ENCODE peak calls at places on chromosome 1, in nine cellular contexts. One of them, this sample, is unnamed.

GRCh38 chr1:83493633-83494032 is 505.3 kb downstream of the TTLL7 start:
- DNase-seq in naive thymus-derived CD8-positive, alpha-beta T cell: no peak
- DNase-seq in activated T-helper 1 cell treated with anti-CD3 and anti-CD28 coated beads, Interleukin-12 subunit alpha, Interleukin-12 subunit beta, Interleukin-2, Interleukin-4 antibody, amounts not matched to agents 30 ng/mL and 10 ng/mL and 1 ng/mL, durations not matched to agents 14 hours and 24 hours and 36 hours: no peak
- DNase-seq in HFF-Myc: no peak
- DNase-seq in progenitor cell of endocrine pancreas: no peak
- DNase-seq in type B pancreatic cell: no peak
- DNase-seq in spleen: no peak
- DNase-seq in G401: no peak
- DNase-seq in AG08396: no peak
- DNase-seq in this sample: no peak

GRCh38 chr1:13782634-13782995 is 82.6 kb downstream of the PRDM2 start:
- DNase-seq in activated T-helper 1 cell treated with anti-CD3 and anti-CD28 coated beads, Interleukin-12 subunit alpha, Interleukin-12 subunit beta, Interleukin-2, Interleukin-4 antibody, amounts not matched to agents 30 ng/mL and 10 ng/mL and 1 ng/mL, durations not matched to agents 14 hours and 24 hours and 36 hours: no peak
- DNase-seq in spleen: no peak
- DNase-seq in naive thymus-derived CD8-positive, alpha-beta T cell: no peak
- DNase-seq in G401: no peak
- DNase-seq in progenitor cell of endocrine pancreas: no peak
- DNase-seq in AG08396: no peak
- DNase-seq in type B pancreatic cell: no peak
- DNase-seq in HFF-Myc: no peak
- DNase-seq in this sample: no peak

GRCh38 chr1:170660281-170660713 is 3.6 kb upstream of the PRRX1 start:
- DNase-seq in HFF-Myc: no peak
- DNase-seq in spleen: no peak
- DNase-seq in type B pancreatic cell: no peak
- DNase-seq in naive thymus-derived CD8-positive, alpha-beta T cell: no peak
- DNase-seq in AG08396: no peak
- DNase-seq in progenitor cell of endocrine pancreas: no peak
- DNase-seq in activated T-helper 1 cell treated with anti-CD3 and anti-CD28 coated beads, Interleukin-12 subunit alpha, Interleukin-12 subunit beta, Interleukin-2, Interleukin-4 antibody, amounts not matched to agents 30 ng/mL and 10 ng/mL and 1 ng/mL, durations not matched to agents 14 hours and 24 hours and 36 hours: no peak
- DNase-seq in G401: no peak
- DNase-seq in this sample: no peak

GRCh38 chr1:183234660-183235476 is 48.8 kb downstream of the LAMC2 start:
- DNase-seq in activated T-helper 1 cell treated with anti-CD3 and anti-CD28 coated beads, Interleukin-12 subunit alpha, Interleukin-12 subunit beta, Interleukin-2, Interleukin-4 antibody, amounts not matched to agents 30 ng/mL and 10 ng/mL and 1 ng/mL, durations not matched to agents 14 hours and 24 hours and 36 hours: no peak
- DNase-seq in type B pancreatic cell: no peak
- DNase-seq in progenitor cell of endocrine pancreas: no peak
- DNase-seq in G401: peak
- DNase-seq in naive thymus-derived CD8-positive, alpha-beta T cell: no peak
- DNase-seq in AG08396: peak
- DNase-seq in spleen: no peak
- DNase-seq in HFF-Myc: peak
- DNase-seq in this sample: no peak

GRCh38 chr1:168438626-168439025 is 105.2 kb downstream of the XCL2 start:
- DNase-seq in naive thymus-derived CD8-positive, alpha-beta T cell: no peak
- DNase-seq in progenitor cell of endocrine pancreas: no peak
- DNase-seq in HFF-Myc: no peak
- DNase-seq in G401: no peak
- DNase-seq in spleen: no peak
- DNase-seq in activated T-helper 1 cell treated with anti-CD3 and anti-CD28 coated beads, Interleukin-12 subunit alpha, Interleukin-12 subunit beta, Interleukin-2, Interleukin-4 antibody, amounts not matched to agents 30 ng/mL and 10 ng/mL and 1 ng/mL, durations not matched to agents 14 hours and 24 hours and 36 hours: no peak
- DNase-seq in type B pancreatic cell: no peak
- DNase-seq in AG08396: no peak
- DNase-seq in this sample: no peak

GRCh38 chr1:218357211-218357892 is 12.2 kb downstream of the TGFB2 start:
- DNase-seq in HFF-Myc: no peak
- DNase-seq in G401: no peak
- DNase-seq in AG08396: no peak
- DNase-seq in type B pancreatic cell: no peak
- DNase-seq in spleen: no peak
- DNase-seq in activated T-helper 1 cell treated with anti-CD3 and anti-CD28 coated beads, Interleukin-12 subunit alpha, Interleukin-12 subunit beta, Interleukin-2, Interleukin-4 antibody, amounts not matched to agents 30 ng/mL and 10 ng/mL and 1 ng/mL, durations not matched to agents 14 hours and 24 hours and 36 hours: no peak
- DNase-seq in progenitor cell of endocrine pancreas: no peak
- DNase-seq in naive thymus-derived CD8-positive, alpha-beta T cell: no peak
- DNase-seq in this sample: no peak

GRCh38 chr1:87715052-87715451 is 386.4 kb downstream of the LMO4 start:
- DNase-seq in type B pancreatic cell: no peak
- DNase-seq in spleen: no peak
- DNase-seq in naive thymus-derived CD8-positive, alpha-beta T cell: no peak
- DNase-seq in AG08396: no peak
- DNase-seq in G401: no peak
- DNase-seq in progenitor cell of endocrine pancreas: no peak
- DNase-seq in activated T-helper 1 cell treated with anti-CD3 and anti-CD28 coated beads, Interleukin-12 subunit alpha, Interleukin-12 subunit beta, Interleukin-2, Interleukin-4 antibody, amounts not matched to agents 30 ng/mL and 10 ng/mL and 1 ng/mL, durations not matched to agents 14 hours and 24 hours and 36 hours: no peak
- DNase-seq in HFF-Myc: no peak
- DNase-seq in this sample: no peak

GRCh38 chr1:36211307-36211706 is 12.9 kb upstream of the THRAP3 start:
- DNase-seq in activated T-helper 1 cell treated with anti-CD3 and anti-CD28 coated beads, Interleukin-12 subunit alpha, Interleukin-12 subunit beta, Interleukin-2, Interleukin-4 antibody, amounts not matched to agents 30 ng/mL and 10 ng/mL and 1 ng/mL, durations not matched to agents 14 hours and 24 hours and 36 hours: no peak
- DNase-seq in type B pancreatic cell: no peak
- DNase-seq in AG08396: no peak
- DNase-seq in naive thymus-derived CD8-positive, alpha-beta T cell: no peak
- DNase-seq in spleen: no peak
- DNase-seq in HFF-Myc: no peak
- DNase-seq in G401: no peak
- DNase-seq in progenitor cell of endocrine pancreas: no peak
- DNase-seq in this sample: no peak

GRCh38 chr1:219317762-219318353 is 144.2 kb downstream of the LYPLAL1 start:
- DNase-seq in naive thymus-derived CD8-positive, alpha-beta T cell: no peak
- DNase-seq in AG08396: no peak
- DNase-seq in spleen: no peak
- DNase-seq in activated T-helper 1 cell treated with anti-CD3 and anti-CD28 coated beads, Interleukin-12 subunit alpha, Interleukin-12 subunit beta, Interleukin-2, Interleukin-4 antibody, amounts not matched to agents 30 ng/mL and 10 ng/mL and 1 ng/mL, durations not matched to agents 14 hours and 24 hours and 36 hours: no peak
- DNase-seq in type B pancreatic cell: no peak
- DNase-seq in progenitor cell of endocrine pancreas: no peak
- DNase-seq in HFF-Myc: no peak
- DNase-seq in G401: no peak
- DNase-seq in this sample: no peak

GRCh38 chr1:43688594-43689000 is 18.7 kb upstream of the ST3GAL3 start:
- DNase-seq in spleen: no peak
- DNase-seq in HFF-Myc: peak
- DNase-seq in naive thymus-derived CD8-positive, alpha-beta T cell: no peak
- DNase-seq in G401: no peak
- DNase-seq in progenitor cell of endocrine pancreas: no peak
- DNase-seq in activated T-helper 1 cell treated with anti-CD3 and anti-CD28 coated beads, Interleukin-12 subunit alpha, Interleukin-12 subunit beta, Interleukin-2, Interleukin-4 antibody, amounts not matched to agents 30 ng/mL and 10 ng/mL and 1 ng/mL, durations not matched to agents 14 hours and 24 hours and 36 hours: no peak
- DNase-seq in type B pancreatic cell: no peak
- DNase-seq in AG08396: peak
- DNase-seq in this sample: no peak

GRCh38 chr1:64701886-64702285 is 43.0 kb upstream of the RAVER2 start:
- DNase-seq in progenitor cell of endocrine pancreas: no peak
- DNase-seq in G401: no peak
- DNase-seq in spleen: no peak
- DNase-seq in activated T-helper 1 cell treated with anti-CD3 and anti-CD28 coated beads, Interleukin-12 subunit alpha, Interleukin-12 subunit beta, Interleukin-2, Interleukin-4 antibody, amounts not matched to agents 30 ng/mL and 10 ng/mL and 1 ng/mL, durations not matched to agents 14 hours and 24 hours and 36 hours: no peak
- DNase-seq in type B pancreatic cell: no peak
- DNase-seq in naive thymus-derived CD8-positive, alpha-beta T cell: no peak
- DNase-seq in HFF-Myc: no peak
- DNase-seq in AG08396: no peak
- DNase-seq in this sample: no peak

GRCh38 chr1:154407021-154407865 is 2.1 kb downstream of the IL6R start:
- DNase-seq in activated T-helper 1 cell treated with anti-CD3 and anti-CD28 coated beads, Interleukin-12 subunit alpha, Interleukin-12 subunit beta, Interleukin-2, Interleukin-4 antibody, amounts not matched to agents 30 ng/mL and 10 ng/mL and 1 ng/mL, durations not matched to agents 14 hours and 24 hours and 36 hours: peak
- DNase-seq in spleen: no peak
- DNase-seq in progenitor cell of endocrine pancreas: no peak
- DNase-seq in AG08396: no peak
- DNase-seq in G401: no peak
- DNase-seq in type B pancreatic cell: no peak
- DNase-seq in naive thymus-derived CD8-positive, alpha-beta T cell: no peak
- DNase-seq in HFF-Myc: no peak
- DNase-seq in this sample: no peak

GRCh38 chr1:163071381-163072255 is 2.5 kb downstream of the RGS4 start:
- DNase-seq in type B pancreatic cell: no peak
- DNase-seq in progenitor cell of endocrine pancreas: peak
- DNase-seq in G401: peak
- DNase-seq in spleen: no peak
- DNase-seq in activated T-helper 1 cell treated with anti-CD3 and anti-CD28 coated beads, Interleukin-12 subunit alpha, Interleukin-12 subunit beta, Interleukin-2, Interleukin-4 antibody, amounts not matched to agents 30 ng/mL and 10 ng/mL and 1 ng/mL, durations not matched to agents 14 hours and 24 hours and 36 hours: peak
- DNase-seq in HFF-Myc: peak
- DNase-seq in naive thymus-derived CD8-positive, alpha-beta T cell: no peak
- DNase-seq in AG08396: peak
- DNase-seq in this sample: no peak

GRCh38 chr1:10867914-10868598 is 71.6 kb upstream of the CASZ1 start:
- DNase-seq in G401: peak
- DNase-seq in HFF-Myc: no peak
- DNase-seq in spleen: no peak
- DNase-seq in progenitor cell of endocrine pancreas: no peak
- DNase-seq in naive thymus-derived CD8-positive, alpha-beta T cell: peak
- DNase-seq in AG08396: no peak
- DNase-seq in type B pancreatic cell: no peak
- DNase-seq in activated T-helper 1 cell treated with anti-CD3 and anti-CD28 coated beads, Interleukin-12 subunit alpha, Interleukin-12 subunit beta, Interleukin-2, Interleukin-4 antibody, amounts not matched to agents 30 ng/mL and 10 ng/mL and 1 ng/mL, durations not matched to agents 14 hours and 24 hours and 36 hours: no peak
- DNase-seq in this sample: no peak

GRCh38 chr1:170067253-170067819 is 7.2 kb downstream of the KIFAP3 start:
- DNase-seq in naive thymus-derived CD8-positive, alpha-beta T cell: no peak
- DNase-seq in spleen: no peak
- DNase-seq in AG08396: no peak
- DNase-seq in progenitor cell of endocrine pancreas: no peak
- DNase-seq in activated T-helper 1 cell treated with anti-CD3 and anti-CD28 coated beads, Interleukin-12 subunit alpha, Interleukin-12 subunit beta, Interleukin-2, Interleukin-4 antibody, amounts not matched to agents 30 ng/mL and 10 ng/mL and 1 ng/mL, durations not matched to agents 14 hours and 24 hours and 36 hours: no peak
- DNase-seq in type B pancreatic cell: no peak
- DNase-seq in HFF-Myc: no peak
- DNase-seq in G401: peak
- DNase-seq in this sample: no peak

GRCh38 chr1:101081496-101082282 is 56.1 kb upstream of the DPH5 start:
- DNase-seq in G401: no peak
- DNase-seq in naive thymus-derived CD8-positive, alpha-beta T cell: no peak
- DNase-seq in activated T-helper 1 cell treated with anti-CD3 and anti-CD28 coated beads, Interleukin-12 subunit alpha, Interleukin-12 subunit beta, Interleukin-2, Interleukin-4 antibody, amounts not matched to agents 30 ng/mL and 10 ng/mL and 1 ng/mL, durations not matched to agents 14 hours and 24 hours and 36 hours: peak
- DNase-seq in HFF-Myc: no peak
- DNase-seq in AG08396: no peak
- DNase-seq in type B pancreatic cell: no peak
- DNase-seq in progenitor cell of endocrine pancreas: no peak
- DNase-seq in spleen: peak
- DNase-seq in this sample: peak

GRCh38 chr1:183023146-183023600 is at the start of gene LAMC1:
- DNase-seq in G401: peak
- DNase-seq in progenitor cell of endocrine pancreas: peak
- DNase-seq in AG08396: peak
- DNase-seq in activated T-helper 1 cell treated with anti-CD3 and anti-CD28 coated beads, Interleukin-12 subunit alpha, Interleukin-12 subunit beta, Interleukin-2, Interleukin-4 antibody, amounts not matched to agents 30 ng/mL and 10 ng/mL and 1 ng/mL, durations not matched to agents 14 hours and 24 hours and 36 hours: no peak
- DNase-seq in spleen: peak
- DNase-seq in naive thymus-derived CD8-positive, alpha-beta T cell: peak
- DNase-seq in type B pancreatic cell: peak
- DNase-seq in HFF-Myc: no peak
- DNase-seq in this sample: no peak

GRCh38 chr1:170461362-170461761 is 70.6 kb upstream of the GORAB start:
- DNase-seq in HFF-Myc: no peak
- DNase-seq in activated T-helper 1 cell treated with anti-CD3 and anti-CD28 coated beads, Interleukin-12 subunit alpha, Interleukin-12 subunit beta, Interleukin-2, Interleukin-4 antibody, amounts not matched to agents 30 ng/mL and 10 ng/mL and 1 ng/mL, durations not matched to agents 14 hours and 24 hours and 36 hours: no peak
- DNase-seq in AG08396: no peak
- DNase-seq in naive thymus-derived CD8-positive, alpha-beta T cell: no peak
- DNase-seq in progenitor cell of endocrine pancreas: no peak
- DNase-seq in spleen: no peak
- DNase-seq in type B pancreatic cell: no peak
- DNase-seq in G401: no peak
- DNase-seq in this sample: no peak

GRCh38 chr1:165637427-165637826 is 6.4 kb downstream of the MGST3 start:
- DNase-seq in activated T-helper 1 cell treated with anti-CD3 and anti-CD28 coated beads, Interleukin-12 subunit alpha, Interleukin-12 subunit beta, Interleukin-2, Interleukin-4 antibody, amounts not matched to agents 30 ng/mL and 10 ng/mL and 1 ng/mL, durations not matched to agents 14 hours and 24 hours and 36 hours: no peak
- DNase-seq in type B pancreatic cell: no peak
- DNase-seq in naive thymus-derived CD8-positive, alpha-beta T cell: no peak
- DNase-seq in spleen: no peak
- DNase-seq in HFF-Myc: no peak
- DNase-seq in progenitor cell of endocrine pancreas: no peak
- DNase-seq in G401: no peak
- DNase-seq in AG08396: peak
- DNase-seq in this sample: no peak

This sample was measured in CD4-positive, alpha-beta T cell.